ENCODE peak calls at places on chromosomes 6 and 20, in five cellular contexts. One of them, this sample, is unnamed.

GRCh38 chr20:48758206-48758820 is 69.5 kb downstream of the PREX1 start:
- DNase-seq in right atrium auricular region: no peak
- DNase-seq in IMR-90: no peak
- DNase-seq in heart left ventricle: no peak
- DNase-seq in fibroblast of lung: no peak
- DNase-seq in this sample: no peak

GRCh38 chr20:2109425-2110210 is 8.0 kb downstream of the STK35 start:
- DNase-seq in fibroblast of lung: peak; percentile 21
- DNase-seq in IMR-90: no peak
- DNase-seq in right atrium auricular region: peak; percentile 77
- DNase-seq in heart left ventricle: peak; percentile 89
- DNase-seq in this sample: no peak

GRCh38 chr20:51446656-51447055 is 95.9 kb downstream of the NFATC2 start:
- DNase-seq in fibroblast of lung: peak; percentile 81
- DNase-seq in right atrium auricular region: no peak
- DNase-seq in heart left ventricle: no peak
- DNase-seq in IMR-90: peak; percentile 86
- DNase-seq in this sample: peak; percentile 61

GRCh38 chr20:408843-409696 is 971 bp downstream of the RBCK1 start:
- DNase-seq in fibroblast of lung: no peak
- DNase-seq in right atrium auricular region: no peak
- DNase-seq in heart left ventricle: no peak
- DNase-seq in IMR-90: no peak
- DNase-seq in this sample: no peak

GRCh38 chr6:168950500-168951223 is 303.0 kb downstream of the THBS2 start:
- DNase-seq in right atrium auricular region: no peak
- DNase-seq in fibroblast of lung: no peak
- DNase-seq in IMR-90: peak; percentile 14
- DNase-seq in heart left ventricle: no peak
- DNase-seq in this sample: no peak

GRCh38 chr6:168943231-168943905 is 310.3 kb downstream of the THBS2 start:
- DNase-seq in fibroblast of lung: no peak
- DNase-seq in IMR-90: no peak
- DNase-seq in right atrium auricular region: no peak
- DNase-seq in heart left ventricle: no peak
- DNase-seq in this sample: no peak

GRCh38 chr20:46050444-46050843 is 21.4 kb downstream of the SLC12A5 start:
- DNase-seq in fibroblast of lung: no peak
- DNase-seq in heart left ventricle: no peak
- DNase-seq in IMR-90: no peak
- DNase-seq in right atrium auricular region: no peak
- DNase-seq in this sample: no peak

GRCh38 chr6:136952714-136953260 is 30.7 kb downstream of the SLC35D3 start:
- DNase-seq in heart left ventricle: no peak
- DNase-seq in IMR-90: no peak
- DNase-seq in fibroblast of lung: peak; percentile 3
- DNase-seq in right atrium auricular region: no peak
- DNase-seq in this sample: no peak

GRCh38 chr6:133710826-133711225 is 178.1 kb upstream of the TCF21 start:
- DNase-seq in right atrium auricular region: no peak
- DNase-seq in fibroblast of lung: no peak
- DNase-seq in heart left ventricle: no peak
- DNase-seq in IMR-90: no peak
- DNase-seq in this sample: no peak

GRCh38 chr20:44959082-44959895 is 908 bp downstream of the TOMM34 start:
- DNase-seq in right atrium auricular region: no peak
- DNase-seq in fibroblast of lung: peak; percentile 79
- DNase-seq in IMR-90: peak; percentile 86
- DNase-seq in heart left ventricle: no peak
- DNase-seq in this sample: no peak

GRCh38 chr6:166419268-166419667 is 36.5 kb upstream of the MPC1 start:
- DNase-seq in fibroblast of lung: peak; percentile 71
- DNase-seq in heart left ventricle: no peak
- DNase-seq in right atrium auricular region: no peak
- DNase-seq in IMR-90: peak; percentile 47
- DNase-seq in this sample: peak; percentile 74

GRCh38 chr6:81772741-81773140 is 20.3 kb upstream of the TENT5A start:
- DNase-seq in fibroblast of lung: peak; percentile 70
- DNase-seq in right atrium auricular region: no peak
- DNase-seq in IMR-90: peak; percentile 62
- DNase-seq in heart left ventricle: no peak
- DNase-seq in this sample: no peak

GRCh38 chr6:113733386-113733785 is 123.8 kb upstream of the MARCKS start:
- DNase-seq in IMR-90: peak; percentile 16
- DNase-seq in right atrium auricular region: no peak
- DNase-seq in fibroblast of lung: no peak
- DNase-seq in heart left ventricle: no peak
- DNase-seq in this sample: peak; percentile 33

GRCh38 chr6:71745525-71745924 is 140.8 kb upstream of the RIMS1 start:
- DNase-seq in fibroblast of lung: no peak
- DNase-seq in heart left ventricle: no peak
- DNase-seq in IMR-90: no peak
- DNase-seq in right atrium auricular region: no peak
- DNase-seq in this sample: no peak

GRCh38 chr6:135498178-135498841 is 770 bp upstream of the AHI1 start:
- DNase-seq in fibroblast of lung: peak; percentile 90
- DNase-seq in right atrium auricular region: peak; percentile 89
- DNase-seq in IMR-90: peak; percentile 94
- DNase-seq in heart left ventricle: peak; percentile 66
- DNase-seq in this sample: peak; percentile 70

GRCh38 chr6:151389640-151390275 is 1.6 kb downstream of the ZBTB2 start:
- DNase-seq in heart left ventricle: peak; percentile 81
- DNase-seq in fibroblast of lung: peak; percentile 65
- DNase-seq in right atrium auricular region: peak; percentile 86
- DNase-seq in IMR-90: peak; percentile 59
- DNase-seq in this sample: no peak

GRCh38 chr6:106339334-106340029 is 13.9 kb upstream of the ATG5 start:
- DNase-seq in heart left ventricle: no peak
- DNase-seq in fibroblast of lung: peak; percentile 70
- DNase-seq in right atrium auricular region: no peak
- DNase-seq in IMR-90: peak; percentile 70
- DNase-seq in this sample: peak; percentile 52

GRCh38 chr6:6686748-6687601 is 98.5 kb downstream of the LY86 start:
- DNase-seq in fibroblast of lung: peak; percentile 74
- DNase-seq in IMR-90: no peak
- DNase-seq in heart left ventricle: peak; percentile 96
- DNase-seq in right atrium auricular region: peak; percentile 87
- DNase-seq in this sample: no peak

GRCh38 chr20:32478576-32478975 is 106.6 kb downstream of the NOL4L start:
- DNase-seq in right atrium auricular region: no peak
- DNase-seq in IMR-90: no peak
- DNase-seq in heart left ventricle: no peak
- DNase-seq in fibroblast of lung: no peak
- DNase-seq in this sample: no peak

GRCh38 chr20:32477594-32478512 is 107.3 kb downstream of the NOL4L start:
- DNase-seq in fibroblast of lung: no peak
- DNase-seq in heart left ventricle: no peak
- DNase-seq in right atrium auricular region: no peak
- DNase-seq in IMR-90: no peak
- DNase-seq in this sample: no peak

GRCh38 chr20:32479012-32479411 is 106.1 kb downstream of the NOL4L start:
- DNase-seq in IMR-90: no peak
- DNase-seq in right atrium auricular region: no peak
- DNase-seq in fibroblast of lung: no peak
- DNase-seq in heart left ventricle: no peak
- DNase-seq in this sample: no peak

GRCh38 chr20:32474967-32475819 is 109.9 kb downstream of the NOL4L start:
- DNase-seq in fibroblast of lung: peak; percentile 96
- DNase-seq in right atrium auricular region: peak; percentile 89
- DNase-seq in IMR-90: peak; percentile 91
- DNase-seq in heart left ventricle: peak; percentile 95
- DNase-seq in this sample: peak; percentile 76

DNA sequence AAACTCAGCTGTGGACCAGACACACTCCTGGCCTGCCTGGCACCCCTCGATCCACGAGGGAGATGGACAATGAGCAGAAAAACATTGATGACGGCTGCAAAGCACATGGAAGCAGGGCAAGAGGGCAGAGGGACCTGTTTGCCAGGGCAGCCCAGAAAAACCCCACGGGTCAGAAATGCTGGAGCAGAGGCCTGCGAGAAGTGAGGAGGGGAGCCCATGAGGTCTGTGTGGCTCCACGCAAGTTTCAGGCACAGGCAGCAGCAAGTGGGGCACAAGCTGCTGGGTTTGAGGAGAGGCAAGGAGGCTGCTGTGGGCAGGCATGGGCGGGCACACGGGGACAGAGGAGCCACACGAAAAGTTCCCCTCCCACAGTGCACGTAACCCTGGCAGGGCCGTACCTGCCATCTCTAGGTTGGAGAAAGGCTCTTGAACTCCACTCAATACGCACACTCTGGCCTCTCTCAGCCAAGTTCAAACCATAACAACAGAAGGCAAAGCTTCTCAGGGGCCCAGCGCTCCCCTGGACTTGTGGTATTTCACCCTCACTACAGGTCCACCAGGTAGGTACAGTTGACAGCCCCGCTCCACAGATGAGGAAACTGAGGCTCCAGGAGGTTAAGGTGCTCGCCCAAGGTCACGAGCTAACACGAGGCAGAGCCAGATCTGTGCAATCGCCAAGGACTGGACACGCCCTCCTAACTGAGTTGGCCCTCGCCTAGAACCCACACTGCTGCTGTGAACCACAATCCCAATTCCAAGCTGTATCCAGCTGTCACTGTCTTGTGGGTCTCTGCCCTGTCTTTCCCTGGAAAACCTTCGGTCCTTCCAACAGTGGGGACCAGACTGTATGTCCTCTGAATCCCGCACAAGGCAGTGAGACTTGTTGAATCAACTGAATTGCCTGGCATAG is 108.2 kb downstream of the NOL4L start:
- DNase-seq in heart left ventricle: no peak
- DNase-seq in IMR-90: no peak
- DNase-seq in fibroblast of lung: no peak
- DNase-seq in right atrium auricular region: no peak
- DNase-seq in this sample: no peak
- H3K4me3 ChIP-seq in heart left ventricle: no peak overlapping the region
- H3K4me3 ChIP-seq in IMR-90: no peak overlapping the region
- H3K4me3 ChIP-seq in fibroblast of lung: no peak overlapping the region
- H3K4me3 ChIP-seq in right atrium auricular region: no peak overlapping the region
- H3K4me3 ChIP-seq in this sample: no peak overlapping the region

GRCh38 chr6:146543940-146544661 is 468 bp downstream of the RAB32 start:
- DNase-seq in IMR-90: peak; percentile 38
- DNase-seq in heart left ventricle: no peak
- DNase-seq in fibroblast of lung: peak; percentile 63
- DNase-seq in right atrium auricular region: peak; percentile 66
- DNase-seq in this sample: no peak

GRCh38 chr6:146543211-146543939 is at the start of gene RAB32:
- DNase-seq in fibroblast of lung: peak; percentile 95
- DNase-seq in heart left ventricle: peak; percentile 97
- DNase-seq in right atrium auricular region: peak; percentile 93
- DNase-seq in IMR-90: peak; percentile 95
- DNase-seq in this sample: no peak

GRCh38 chr6:146545608-146546007 is 2.0 kb downstream of the RAB32 start:
- DNase-seq in heart left ventricle: no peak
- DNase-seq in right atrium auricular region: no peak
- DNase-seq in IMR-90: peak; percentile 84
- DNase-seq in fibroblast of lung: peak; percentile 86
- DNase-seq in this sample: no peak

GRCh38 chr6:146546440-146546839 is 2.8 kb downstream of the RAB32 start:
- DNase-seq in fibroblast of lung: peak; percentile 92
- DNase-seq in heart left ventricle: no peak
- DNase-seq in right atrium auricular region: no peak
- DNase-seq in IMR-90: peak; percentile 94
- DNase-seq in this sample: no peak

DNA sequence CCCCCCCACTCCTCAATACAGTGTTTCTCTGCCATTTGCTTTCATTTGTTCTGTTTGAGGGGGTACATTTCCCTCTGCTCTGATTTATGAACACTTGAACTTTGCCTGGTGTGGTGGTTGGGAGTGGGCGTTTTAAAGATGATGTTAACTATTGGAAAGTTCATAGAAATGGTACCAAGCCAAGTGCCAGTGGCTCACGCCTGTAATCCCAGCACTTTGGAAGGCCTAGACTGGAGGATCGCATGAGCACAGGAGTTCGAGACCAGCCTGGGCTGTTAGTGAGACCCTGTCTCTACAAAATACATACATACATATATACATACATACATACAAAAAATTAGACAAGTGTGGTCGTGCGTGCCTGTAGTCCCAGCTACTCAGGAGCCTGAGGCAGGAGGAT is 1.1 kb downstream of the RAB32 start:
- DNase-seq in IMR-90: peak; percentile 27
- DNase-seq in right atrium auricular region: no peak
- DNase-seq in fibroblast of lung: peak; percentile 62
- DNase-seq in heart left ventricle: no peak
- DNase-seq in this sample: no peak
- H3K4me3 ChIP-seq in IMR-90: peak overlapping the region; percentile 76
- H3K4me3 ChIP-seq in right atrium auricular region: peak overlapping the region; percentile 57
- H3K4me3 ChIP-seq in fibroblast of lung: peak overlapping the region; percentile 93
- H3K4me3 ChIP-seq in heart left ventricle: peak overlapping the region; percentile 87
- H3K4me3 ChIP-seq in this sample: peak overlapping the region; percentile 82

DNA sequence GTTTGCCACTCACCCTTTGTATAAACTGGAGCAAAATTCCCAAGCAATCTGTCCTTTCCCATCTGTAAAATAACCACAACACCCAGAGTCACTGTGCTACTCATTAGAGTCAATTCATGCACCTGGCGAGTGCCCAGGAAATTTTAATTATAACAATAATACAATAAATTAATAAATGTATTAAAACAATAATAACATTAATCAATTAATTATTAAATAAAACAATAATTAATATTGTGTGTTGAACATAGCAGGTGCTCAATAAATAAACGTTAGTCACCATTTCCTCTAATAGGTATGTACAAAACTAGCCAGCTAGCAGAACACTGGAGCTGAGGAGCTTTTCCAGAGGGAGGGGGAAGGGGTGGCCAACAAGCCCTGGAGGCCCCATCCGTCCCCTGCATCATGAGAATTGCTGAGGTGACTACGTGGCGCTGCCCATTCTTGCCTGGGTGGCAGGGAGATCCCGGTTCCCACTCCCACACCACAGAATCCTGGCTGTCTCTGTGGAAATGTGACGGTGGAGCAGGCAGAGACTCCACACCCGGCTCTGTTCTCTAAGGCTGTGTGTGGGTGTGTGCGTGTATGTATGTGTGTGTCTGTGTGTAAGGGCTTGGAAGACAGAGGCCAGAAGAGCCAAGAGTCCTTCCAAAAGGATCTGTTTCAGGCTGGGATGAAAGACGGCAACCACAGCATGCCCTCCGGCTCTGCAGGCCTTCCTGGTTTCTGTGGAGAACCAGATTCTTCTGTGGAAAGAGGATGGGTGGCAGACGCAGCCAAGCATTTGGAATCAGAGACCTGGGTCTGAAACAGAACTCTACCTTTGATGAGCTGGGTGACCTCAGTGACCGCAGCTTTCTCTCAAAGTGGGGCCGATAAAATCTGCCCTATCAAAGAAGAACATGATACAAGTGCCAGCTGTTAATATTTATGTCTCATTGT is 18.8 kb upstream of the EZR start:
- DNase-seq in IMR-90: peak; percentile 43
- DNase-seq in fibroblast of lung: peak; percentile 33
- DNase-seq in heart left ventricle: no peak
- DNase-seq in right atrium auricular region: no peak
- DNase-seq in this sample: no peak
- H3K4me3 ChIP-seq in IMR-90: no peak overlapping the region
- H3K4me3 ChIP-seq in fibroblast of lung: no peak overlapping the region
- H3K4me3 ChIP-seq in heart left ventricle: no peak overlapping the region
- H3K4me3 ChIP-seq in right atrium auricular region: no peak overlapping the region
- H3K4me3 ChIP-seq in this sample: no peak overlapping the region

DNA sequence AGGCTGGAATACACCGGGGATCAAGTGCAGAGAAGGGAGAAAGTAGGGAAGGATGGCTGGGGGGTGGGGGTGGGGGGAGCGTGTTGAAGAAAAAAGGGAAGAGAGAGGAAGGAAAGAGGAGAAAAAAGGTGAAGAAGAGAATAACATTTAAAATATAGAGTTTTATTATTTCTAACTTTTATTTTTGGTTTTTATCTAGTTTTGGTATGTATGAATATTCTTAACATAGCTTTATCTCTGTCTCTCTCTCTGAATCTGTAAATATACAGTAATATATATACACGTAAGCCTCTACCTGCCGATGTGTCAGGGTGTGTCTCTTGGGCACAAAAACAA is 30.0 kb downstream of the HLA-F start:
- DNase-seq in right atrium auricular region: no peak
- DNase-seq in fibroblast of lung: no peak
- DNase-seq in IMR-90: no peak
- DNase-seq in heart left ventricle: no peak
- DNase-seq in this sample: no peak
- H3K4me3 ChIP-seq in right atrium auricular region: peak overlapping the region; percentile 50
- H3K4me3 ChIP-seq in fibroblast of lung: no peak overlapping the region
- H3K4me3 ChIP-seq in IMR-90: peak overlapping the region; percentile 50
- H3K4me3 ChIP-seq in heart left ventricle: peak overlapping the region; percentile 77
- H3K4me3 ChIP-seq in this sample: peak overlapping the region; percentile 48